ENCODE peak calls at places on chromosomes 3 and 15, in four cellular contexts. One of them, this sample, is unnamed.

GRCh38 chr3:18723426-18723825 is 298.3 kb upstream of the SATB1 start:
- DNase-seq in HepG2: no peak
- DNase-seq in GM12878: no peak
- DNase-seq in K562: no peak
- DNase-seq in this sample: no peak

GRCh38 chr3:47003461-47004368 is 24.2 kb downstream of the NBEAL2 start:
- DNase-seq in HepG2: no peak
- DNase-seq in GM12878: no peak
- DNase-seq in K562: no peak
- DNase-seq in this sample: no peak

GRCh38 chr3:101675709-101676218 is 1.2 kb downstream of the ZBTB11 start:
- DNase-seq in HepG2: no peak
- DNase-seq in GM12878: no peak
- DNase-seq in K562: no peak
- DNase-seq in this sample: no peak

GRCh38 chr3:64224826-64225606 is at the start of gene PRICKLE2:
- DNase-seq in HepG2: no peak
- DNase-seq in GM12878: peak
- DNase-seq in K562: peak
- DNase-seq in this sample: peak

GRCh38 chr3:13497386-13497785 is 17.3 kb downstream of the HDAC11 start:
- DNase-seq in HepG2: no peak
- DNase-seq in GM12878: peak
- DNase-seq in K562: no peak
- DNase-seq in this sample: no peak

GRCh38 chr3:64166584-64167155 is 58.6 kb downstream of the PRICKLE2 start:
- DNase-seq in HepG2: peak
- DNase-seq in GM12878: no peak
- DNase-seq in K562: peak
- DNase-seq in this sample: no peak

GRCh38 chr15:65824031-65824743 is 32.1 kb upstream of the DENND4A start:
- DNase-seq in HepG2: peak
- DNase-seq in GM12878: no peak
- DNase-seq in K562: peak
- DNase-seq in this sample: peak

GRCh38 chr15:59349715-59350420 is 22.8 kb downstream of the MYO1E start:
- DNase-seq in HepG2: peak
- DNase-seq in GM12878: no peak
- DNase-seq in K562: peak
- DNase-seq in this sample: peak

GRCh38 chr15:57033715-57034439 is 115.4 kb downstream of the TCF12 start:
- DNase-seq in HepG2: peak
- DNase-seq in GM12878: no peak
- DNase-seq in K562: no peak
- DNase-seq in this sample: no peak

GRCh38 chr3:3552741-3553140 is 246.5 kb upstream of the LRRN1 start:
- DNase-seq in HepG2: no peak
- DNase-seq in GM12878: no peak
- DNase-seq in K562: no peak
- DNase-seq in this sample: no peak

GRCh38 chr3:9902372-9903237 is at the start of gene IL17RE:
- DNase-seq in HepG2: peak
- DNase-seq in GM12878: no peak
- DNase-seq in K562: peak
- DNase-seq in this sample: no peak

GRCh38 chr15:33742286-33742685 is 226.0 kb upstream of the CHRM5 start:
- DNase-seq in HepG2: no peak
- DNase-seq in GM12878: no peak
- DNase-seq in K562: no peak
- DNase-seq in this sample: no peak

GRCh38 chr15:33735143-33735542 is 233.2 kb upstream of the CHRM5 start:
- DNase-seq in HepG2: no peak
- DNase-seq in GM12878: no peak
- DNase-seq in K562: no peak
- DNase-seq in this sample: no peak

GRCh38 chr15:33735637-33736247 is 232.6 kb upstream of the CHRM5 start:
- DNase-seq in HepG2: peak
- DNase-seq in GM12878: no peak
- DNase-seq in K562: peak
- DNase-seq in this sample: peak

GRCh38 chr15:33738941-33739664 is 229.2 kb upstream of the CHRM5 start:
- DNase-seq in HepG2: no peak
- DNase-seq in GM12878: no peak
- DNase-seq in K562: no peak
- DNase-seq in this sample: no peak

DNA sequence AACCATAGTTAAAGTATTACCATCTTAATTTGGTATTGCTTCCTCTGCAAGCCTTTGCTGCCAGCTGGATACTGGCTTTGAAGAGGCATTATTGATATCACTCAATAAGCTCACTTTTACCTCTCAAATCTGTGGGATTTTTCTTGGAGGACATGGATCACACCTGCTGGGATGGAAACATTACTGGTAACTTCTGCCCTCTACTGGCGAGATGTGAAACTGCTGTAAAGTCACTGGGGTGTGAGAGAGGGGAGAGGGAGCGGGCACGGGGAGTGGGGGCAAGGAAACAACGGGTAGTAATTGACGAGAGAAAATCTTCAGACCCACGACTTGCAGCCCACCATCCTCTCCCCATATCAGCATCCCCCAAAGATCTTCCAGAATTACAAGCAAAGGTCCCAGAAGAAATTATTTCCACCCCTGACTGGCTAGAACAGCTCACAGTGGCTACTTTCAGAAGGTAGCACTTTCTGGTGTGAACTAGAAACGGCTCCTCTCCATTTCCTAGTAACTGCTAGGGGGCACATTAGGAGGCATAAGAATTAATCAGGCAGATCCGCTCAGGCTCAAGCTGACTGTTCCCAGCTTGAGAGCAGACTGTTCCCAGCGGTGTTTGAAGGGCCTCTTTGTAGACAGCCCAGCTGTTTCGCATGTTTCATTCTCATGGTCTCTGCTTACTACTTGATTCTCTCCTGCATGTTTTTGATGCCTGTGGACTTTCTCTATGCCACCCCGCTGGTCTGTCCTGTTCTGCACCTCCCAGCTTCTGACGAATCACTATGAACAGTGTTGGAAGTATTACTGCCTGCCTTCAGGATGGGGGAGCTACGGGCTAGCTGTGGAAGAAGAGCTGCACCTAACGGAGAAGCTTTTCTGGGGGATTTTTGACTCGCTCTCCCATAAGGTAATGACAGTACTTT is 230.3 kb upstream of the CHRM5 start:
- DNase-seq in HepG2: peak
- DNase-seq in GM12878: no peak
- DNase-seq in K562: peak
- DNase-seq in this sample: peak
- TF ChIP-seq CEBPB in HepG2: no peak
- TF ChIP-seq CEBPB in GM12878: no peak
- TF ChIP-seq CEBPB in K562: no peak
- TF ChIP-seq CEBPB in this sample: no peak

GRCh38 chr15:66940368-66940767 is 125.0 kb upstream of the SMAD3 start:
- DNase-seq in HepG2: no peak
- DNase-seq in GM12878: peak
- DNase-seq in K562: no peak
- DNase-seq in this sample: no peak
- TF ChIP-seq CHD4 in HepG2: no peak
- TF ChIP-seq CHD4 in GM12878: no peak
- TF ChIP-seq CHD4 in K562: no peak
- TF ChIP-seq CHD4 in this sample: no peak

GRCh38 chr3:21644268-21644667 is 106.7 kb downstream of the ZNF385D start:
- DNase-seq in HepG2: no peak
- DNase-seq in GM12878: no peak
- DNase-seq in K562: no peak
- DNase-seq in this sample: no peak
- TF ChIP-seq CEBPB in HepG2: no peak
- TF ChIP-seq CEBPB in GM12878: no peak
- TF ChIP-seq CEBPB in K562: no peak
- TF ChIP-seq CEBPB in this sample: no peak

GRCh38 chr3:98901032-98901464 is 447 bp downstream of the DCBLD2 start:
- DNase-seq in HepG2: peak
- DNase-seq in GM12878: no peak
- DNase-seq in K562: peak
- DNase-seq in this sample: peak
- TF ChIP-seq CHD4 in HepG2: no peak
- TF ChIP-seq CHD4 in GM12878: no peak
- TF ChIP-seq CHD4 in K562: no peak
- TF ChIP-seq CHD4 in this sample: no peak

GRCh38 chr3:107222927-107223326 is 154.3 kb upstream of the CCDC54 start:
- DNase-seq in HepG2: no peak
- DNase-seq in GM12878: no peak
- DNase-seq in K562: no peak
- DNase-seq in this sample: no peak

GRCh38 chr3:107220538-107220937 is 156.7 kb upstream of the CCDC54 start:
- DNase-seq in HepG2: no peak
- DNase-seq in GM12878: no peak
- DNase-seq in K562: no peak
- DNase-seq in this sample: no peak

GRCh38 chr3:107218864-107219269 is 158.4 kb upstream of the CCDC54 start:
- DNase-seq in HepG2: no peak
- DNase-seq in GM12878: no peak
- DNase-seq in K562: no peak
- DNase-seq in this sample: no peak

GRCh38 chr3:107224001-107224596 is 153.1 kb upstream of the CCDC54 start:
- DNase-seq in HepG2: no peak
- DNase-seq in GM12878: no peak
- DNase-seq in K562: no peak
- DNase-seq in this sample: no peak

DNA sequence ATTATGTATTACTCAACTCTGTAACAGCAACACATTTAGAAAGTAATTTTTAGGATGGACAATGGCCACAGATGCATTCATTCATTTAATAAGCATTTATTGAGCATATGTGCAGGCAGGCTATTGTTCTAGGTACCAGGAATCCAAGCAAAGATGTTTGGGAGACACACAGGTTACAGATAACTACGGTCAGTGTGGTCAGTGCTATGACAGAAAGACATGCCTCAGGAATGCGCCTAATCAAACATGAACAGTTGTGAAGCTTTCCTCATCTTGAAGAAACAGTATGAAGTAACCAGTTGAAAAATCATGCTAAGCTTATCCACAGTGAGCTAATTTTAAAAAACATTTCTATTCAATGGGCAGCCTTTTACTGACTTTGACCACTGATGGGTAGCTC is 155.4 kb upstream of the CCDC54 start:
- DNase-seq in HepG2: no peak
- DNase-seq in GM12878: no peak
- DNase-seq in K562: no peak
- DNase-seq in this sample: no peak
- TF ChIP-seq CEBPB in HepG2: no peak
- TF ChIP-seq CEBPB in GM12878: no peak
- TF ChIP-seq CEBPB in K562: no peak
- TF ChIP-seq CEBPB in this sample: no peak

DNA sequence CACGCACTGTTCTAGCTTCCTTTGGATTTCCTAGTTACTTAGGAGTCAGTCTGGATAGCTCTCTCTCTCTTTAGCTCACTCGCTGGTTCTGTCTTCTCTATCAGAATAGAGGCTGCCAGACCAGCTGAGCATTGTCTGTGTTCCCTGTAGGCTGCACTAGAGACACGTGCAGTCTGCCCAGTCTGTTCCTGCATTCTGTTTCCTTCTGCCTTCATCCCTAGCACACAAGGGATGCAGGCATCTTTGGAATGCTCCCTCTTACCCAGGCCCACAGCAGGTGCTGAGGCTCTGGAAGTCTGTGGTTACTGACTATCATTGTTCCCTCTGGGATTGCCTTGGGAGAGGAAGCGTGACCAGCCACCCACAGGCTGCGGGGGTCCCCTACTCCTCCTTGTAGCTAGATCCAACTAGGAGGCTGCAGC is 322.8 kb downstream of the ZNF621 start:
- DNase-seq in HepG2: peak
- DNase-seq in GM12878: no peak
- DNase-seq in K562: no peak
- DNase-seq in this sample: no peak
- TF ChIP-seq CHD4 in HepG2: no peak
- TF ChIP-seq CHD4 in GM12878: no peak
- TF ChIP-seq CHD4 in K562: no peak
- TF ChIP-seq CHD4 in this sample: no peak

GRCh38 chr3:149080011-149080698 is 6.2 kb downstream of the HLTF start:
- DNase-seq in HepG2: no peak
- DNase-seq in GM12878: no peak
- DNase-seq in K562: peak
- DNase-seq in this sample: no peak

GRCh38 chr3:149077638-149078037 is 8.7 kb downstream of the HLTF start:
- DNase-seq in HepG2: no peak
- DNase-seq in GM12878: no peak
- DNase-seq in K562: no peak
- DNase-seq in this sample: no peak

GRCh38 chr3:149081772-149082171 is 4.6 kb downstream of the HLTF start:
- DNase-seq in HepG2: no peak
- DNase-seq in GM12878: no peak
- DNase-seq in K562: no peak
- DNase-seq in this sample: no peak

GRCh38 chr3:149085828-149086231 is 503 bp downstream of the HLTF start:
- DNase-seq in HepG2: peak
- DNase-seq in GM12878: no peak
- DNase-seq in K562: peak
- DNase-seq in this sample: peak

GRCh38 chr3:149080699-149081091 is 5.6 kb downstream of the HLTF start:
- DNase-seq in HepG2: no peak
- DNase-seq in GM12878: no peak
- DNase-seq in K562: no peak
- DNase-seq in this sample: no peak
- TF ChIP-seq CEBPB in HepG2: no peak
- TF ChIP-seq CEBPB in GM12878: no peak
- TF ChIP-seq CEBPB in K562: peak
- TF ChIP-seq CEBPB in this sample: peak